ENCODE peak calls at places on chromosomes 1 and 21, in six cellular contexts. One of them, this sample, is unnamed.

GRCh38 chr1:20465187-20465586 is 20.8 kb downstream of the CAMK2N1 start:
- DNase-seq in GM12878: no peak
- DNase-seq in GM12891: no peak
- DNase-seq in K562: no peak
- DNase-seq in HepG2: no peak
- DNase-seq in H1: no peak
- DNase-seq in this sample: no peak

GRCh38 chr1:207863893-207864535 is 46.9 kb downstream of the CD34 start:
- DNase-seq in GM12878: peak
- DNase-seq in GM12891: no peak
- DNase-seq in K562: no peak
- DNase-seq in HepG2: no peak
- DNase-seq in H1: no peak
- DNase-seq in this sample: peak

GRCh38 chr1:48061162-48062136 is 64.3 kb upstream of the TRABD2B start:
- DNase-seq in GM12878: no peak
- DNase-seq in GM12891: peak
- DNase-seq in K562: peak
- DNase-seq in HepG2: peak
- DNase-seq in H1: peak
- DNase-seq in this sample: no peak

GRCh38 chr1:147890177-147890790 is 12.3 kb upstream of the GJA8 start:
- DNase-seq in GM12878: no peak
- DNase-seq in GM12891: no peak
- DNase-seq in K562: peak
- DNase-seq in HepG2: peak
- DNase-seq in H1: peak
- DNase-seq in this sample: peak

GRCh38 chr1:20361805-20362381 is 71.2 kb downstream of the VWA5B1 start:
- DNase-seq in GM12878: no peak
- DNase-seq in GM12891: no peak
- DNase-seq in K562: peak
- DNase-seq in HepG2: peak
- DNase-seq in H1: peak
- DNase-seq in this sample: no peak

GRCh38 chr1:37919277-37919676 is 27.6 kb downstream of the INPP5B start:
- DNase-seq in GM12878: no peak
- DNase-seq in GM12891: no peak
- DNase-seq in K562: peak
- DNase-seq in HepG2: peak
- DNase-seq in H1: no peak
- DNase-seq in this sample: no peak

GRCh38 chr1:26811057-26811456 is 15.4 kb upstream of the ZDHHC18 start:
- DNase-seq in GM12878: no peak
- DNase-seq in GM12891: no peak
- DNase-seq in K562: no peak
- DNase-seq in HepG2: no peak
- DNase-seq in H1: no peak
- DNase-seq in this sample: no peak

GRCh38 chr21:43654806-43655489 is 4.3 kb downstream of the HSF2BP start:
- DNase-seq in GM12878: no peak
- DNase-seq in GM12891: no peak
- DNase-seq in K562: no peak
- DNase-seq in HepG2: no peak
- DNase-seq in H1: no peak
- DNase-seq in this sample: no peak

GRCh38 chr1:223341111-223341510 is 22.9 kb downstream of the SUSD4 start:
- DNase-seq in GM12878: no peak
- DNase-seq in GM12891: no peak
- DNase-seq in K562: no peak
- DNase-seq in HepG2: no peak
- DNase-seq in H1: no peak
- DNase-seq in this sample: no peak

GRCh38 chr21:38721983-38722382 is 83.7 kb upstream of the ETS2 start:
- DNase-seq in GM12878: no peak
- DNase-seq in GM12891: no peak
- DNase-seq in K562: no peak
- DNase-seq in HepG2: no peak
- DNase-seq in H1: no peak
- DNase-seq in this sample: no peak

GRCh38 chr21:37139902-37140301 is 66.8 kb downstream of the TTC3 start:
- DNase-seq in GM12878: no peak
- DNase-seq in GM12891: no peak
- DNase-seq in K562: no peak
- DNase-seq in HepG2: no peak
- DNase-seq in H1: no peak
- DNase-seq in this sample: no peak

GRCh38 chr1:64711266-64711665 is 33.6 kb upstream of the RAVER2 start:
- DNase-seq in GM12878: no peak
- DNase-seq in GM12891: no peak
- DNase-seq in K562: no peak
- DNase-seq in HepG2: no peak
- DNase-seq in H1: no peak
- DNase-seq in this sample: no peak

DNA sequence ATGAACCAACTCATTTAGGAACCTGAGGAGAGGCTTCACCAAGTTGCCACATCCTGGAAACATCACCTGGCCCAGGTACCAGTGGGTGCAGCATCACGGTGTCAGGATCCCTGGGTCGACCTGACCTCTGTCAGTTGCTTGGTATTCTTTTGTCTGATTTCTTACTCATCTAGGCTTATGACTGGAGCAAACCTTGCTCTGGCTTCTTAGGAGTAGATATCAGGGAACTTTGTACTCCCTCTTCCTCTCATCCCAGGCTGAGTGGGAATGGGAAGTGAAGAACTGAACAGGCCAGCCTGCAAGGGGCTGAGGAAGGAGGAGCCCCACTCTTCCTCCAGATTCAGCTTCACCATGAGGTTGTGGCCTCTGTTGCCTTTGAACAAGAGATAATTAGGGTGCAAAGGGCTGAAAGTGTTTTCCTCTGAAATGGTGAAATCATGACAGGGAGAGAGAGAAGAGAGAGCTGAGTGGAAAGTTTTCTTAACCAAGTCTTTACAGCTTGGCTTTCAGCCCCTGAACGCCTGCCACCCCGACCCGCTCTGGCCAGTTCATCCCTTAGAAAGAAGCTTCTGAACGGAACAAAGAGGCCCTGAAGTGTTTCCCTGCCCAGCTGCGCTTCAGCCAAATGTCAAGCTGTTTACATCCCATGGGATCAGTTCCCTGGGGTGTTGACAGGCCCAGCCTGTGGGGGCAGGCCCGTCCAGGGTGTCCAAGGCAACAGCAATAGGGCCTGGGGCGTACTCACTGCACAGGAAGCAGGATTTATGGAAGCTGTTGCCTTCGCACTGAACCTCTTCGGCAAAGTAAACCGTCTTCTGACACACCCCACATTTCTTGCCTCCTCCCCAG is 11.3 kb downstream of the CSRP1 start:
- DNase-seq in GM12878: no peak
- DNase-seq in GM12891: no peak
- DNase-seq in K562: no peak
- DNase-seq in HepG2: peak
- DNase-seq in H1: no peak
- DNase-seq in this sample: no peak
- TF ChIP-seq POLR2AphosphoS5 in GM12878: no peak
- TF ChIP-seq POLR2AphosphoS5 in GM12891: no peak
- TF ChIP-seq POLR2AphosphoS5 in K562: no peak
- TF ChIP-seq POLR2AphosphoS5 in HepG2: no peak
- TF ChIP-seq POLR2AphosphoS5 in H1: no peak
- TF ChIP-seq POLR2AphosphoS5 in this sample: no peak

GRCh38 chr1:153649137-153649866 is 9.2 kb upstream of the SNAPIN start:
- DNase-seq in GM12878: no peak
- DNase-seq in GM12891: no peak
- DNase-seq in K562: peak
- DNase-seq in HepG2: no peak
- DNase-seq in H1: no peak
- DNase-seq in this sample: no peak

GRCh38 chr1:153646672-153647374 is 11.7 kb upstream of the SNAPIN start:
- DNase-seq in GM12878: no peak
- DNase-seq in GM12891: no peak
- DNase-seq in K562: no peak
- DNase-seq in HepG2: no peak
- DNase-seq in H1: no peak
- DNase-seq in this sample: no peak

GRCh38 chr1:153647375-153647714 is 11.2 kb upstream of the SNAPIN start:
- DNase-seq in GM12878: no peak
- DNase-seq in GM12891: no peak
- DNase-seq in K562: no peak
- DNase-seq in HepG2: no peak
- DNase-seq in H1: no peak
- DNase-seq in this sample: no peak

GRCh38 chr1:153649867-153650235 is 8.7 kb upstream of the SNAPIN start:
- DNase-seq in GM12878: no peak
- DNase-seq in GM12891: no peak
- DNase-seq in K562: no peak
- DNase-seq in HepG2: no peak
- DNase-seq in H1: no peak
- DNase-seq in this sample: no peak

GRCh38 chr1:153648000-153648643 is 10.4 kb upstream of the SNAPIN start:
- DNase-seq in GM12878: no peak
- DNase-seq in GM12891: no peak
- DNase-seq in K562: no peak
- DNase-seq in HepG2: no peak
- DNase-seq in H1: no peak
- DNase-seq in this sample: no peak
- TF ChIP-seq POLR2A in GM12878: peak
- TF ChIP-seq POLR2A in GM12891: peak
- TF ChIP-seq POLR2A in K562: peak
- TF ChIP-seq POLR2A in HepG2: no peak
- TF ChIP-seq POLR2A in H1: peak
- TF ChIP-seq POLR2A in this sample: peak

GRCh38 chr1:107840746-107841145 is 124.2 kb downstream of the VAV3 start:
- DNase-seq in GM12878: no peak
- DNase-seq in GM12891: no peak
- DNase-seq in K562: no peak
- DNase-seq in HepG2: no peak
- DNase-seq in H1: no peak
- DNase-seq in this sample: no peak
- TF ChIP-seq TAF1 in GM12878: no peak
- TF ChIP-seq TAF1 in GM12891: no peak
- TF ChIP-seq TAF1 in K562: no peak
- TF ChIP-seq TAF1 in HepG2: no peak
- TF ChIP-seq TAF1 in H1: no peak
- TF ChIP-seq TAF1 in this sample: no peak

GRCh38 chr1:11640944-11641343 is 13.3 kb downstream of the FBXO2 start:
- DNase-seq in GM12878: no peak
- DNase-seq in GM12891: no peak
- DNase-seq in K562: no peak
- DNase-seq in HepG2: no peak
- DNase-seq in H1: no peak
- DNase-seq in this sample: no peak

GRCh38 chr1:11640101-11640500 is 14.1 kb downstream of the FBXO2 start:
- DNase-seq in GM12878: no peak
- DNase-seq in GM12891: no peak
- DNase-seq in K562: no peak
- DNase-seq in HepG2: no peak
- DNase-seq in H1: no peak
- DNase-seq in this sample: no peak

GRCh38 chr1:11639372-11639771 is 14.9 kb downstream of the FBXO2 start:
- DNase-seq in GM12878: no peak
- DNase-seq in GM12891: no peak
- DNase-seq in K562: no peak
- DNase-seq in HepG2: no peak
- DNase-seq in H1: no peak
- DNase-seq in this sample: no peak

GRCh38 chr1:11643782-11644181 is 10.4 kb downstream of the FBXO2 start:
- DNase-seq in GM12878: no peak
- DNase-seq in GM12891: no peak
- DNase-seq in K562: no peak
- DNase-seq in HepG2: no peak
- DNase-seq in H1: no peak
- DNase-seq in this sample: no peak

DNA sequence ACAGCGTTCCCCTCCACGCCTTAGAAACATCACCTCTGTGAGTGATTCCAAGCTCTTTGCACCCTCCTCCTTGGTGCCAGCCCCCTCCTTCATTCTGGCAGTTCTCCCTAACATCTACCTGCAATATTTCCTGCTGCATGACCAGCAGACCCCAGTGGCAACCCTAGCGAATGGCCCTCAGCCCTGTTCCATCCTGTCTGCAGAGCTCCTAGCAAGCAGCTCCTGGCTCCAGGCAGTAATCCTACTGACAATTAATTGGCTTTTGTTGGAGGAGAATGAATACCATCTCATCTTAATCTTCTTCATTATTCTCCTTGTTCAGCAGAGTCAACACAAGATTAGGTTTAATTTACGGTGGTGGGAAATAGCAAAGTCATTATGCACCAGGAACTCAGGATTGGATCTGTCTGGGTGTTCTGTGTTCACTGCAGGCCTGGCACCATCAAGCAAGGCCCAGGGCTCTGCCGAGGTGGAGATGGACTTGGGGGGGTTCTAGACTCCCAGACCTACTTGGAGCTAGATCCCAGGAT is 12.4 kb downstream of the FBXO2 start:
- DNase-seq in GM12878: no peak
- DNase-seq in GM12891: no peak
- DNase-seq in K562: no peak
- DNase-seq in HepG2: no peak
- DNase-seq in H1: no peak
- DNase-seq in this sample: no peak
- TF ChIP-seq POLR2AphosphoS5 in GM12878: no peak
- TF ChIP-seq POLR2AphosphoS5 in GM12891: no peak
- TF ChIP-seq POLR2AphosphoS5 in K562: no peak
- TF ChIP-seq POLR2AphosphoS5 in HepG2: no peak
- TF ChIP-seq POLR2AphosphoS5 in H1: no peak
- TF ChIP-seq POLR2AphosphoS5 in this sample: no peak

GRCh38 chr1:225996946-225997545 is 2.1 kb downstream of the SDE2 start:
- DNase-seq in GM12878: no peak
- DNase-seq in GM12891: no peak
- DNase-seq in K562: no peak
- DNase-seq in HepG2: no peak
- DNase-seq in H1: no peak
- DNase-seq in this sample: no peak

GRCh38 chr1:225999912-226000337 is 782 bp upstream of the SDE2 start:
- DNase-seq in GM12878: peak
- DNase-seq in GM12891: no peak
- DNase-seq in K562: peak
- DNase-seq in HepG2: peak
- DNase-seq in H1: no peak
- DNase-seq in this sample: no peak

GRCh38 chr1:226001088-226001487 is 1.9 kb upstream of the SDE2 start:
- DNase-seq in GM12878: no peak
- DNase-seq in GM12891: no peak
- DNase-seq in K562: no peak
- DNase-seq in HepG2: no peak
- DNase-seq in H1: no peak
- DNase-seq in this sample: no peak

GRCh38 chr1:225998560-225999226 is 450 bp downstream of the SDE2 start:
- DNase-seq in GM12878: no peak
- DNase-seq in GM12891: no peak
- DNase-seq in K562: peak
- DNase-seq in HepG2: peak
- DNase-seq in H1: no peak
- DNase-seq in this sample: no peak

GRCh38 chr1:225999227-225999911 is at the start of gene SDE2:
- DNase-seq in GM12878: peak
- DNase-seq in GM12891: peak
- DNase-seq in K562: peak
- DNase-seq in HepG2: peak
- DNase-seq in H1: peak
- DNase-seq in this sample: peak
- TF ChIP-seq POLR2A in GM12878: peak
- TF ChIP-seq POLR2A in GM12891: peak
- TF ChIP-seq POLR2A in K562: peak
- TF ChIP-seq POLR2A in HepG2: peak
- TF ChIP-seq POLR2A in H1: peak
- TF ChIP-seq POLR2A in this sample: peak

GRCh38 chr1:6342031-6342430 is 51.5 kb downstream of the ACOT7 start:
- DNase-seq in GM12878: no peak
- DNase-seq in GM12891: no peak
- DNase-seq in K562: no peak
- DNase-seq in HepG2: no peak
- DNase-seq in H1: no peak
- DNase-seq in this sample: no peak
- TF ChIP-seq TAF1 in GM12878: no peak
- TF ChIP-seq TAF1 in GM12891: no peak
- TF ChIP-seq TAF1 in K562: no peak
- TF ChIP-seq TAF1 in HepG2: no peak
- TF ChIP-seq TAF1 in H1: no peak
- TF ChIP-seq TAF1 in this sample: no peak